ENCODE peak calls at places on chromosome 6, in six cellular contexts. J is NAMALWA, E is caudate nucleus, D is LoVo, U is tibial nerve, I is AG10803. S is an unnamed sample.

GRCh38 chr6:149031545-149032317 is 284.9 kb downstream of the UST start:
- DNase-seq in J (no peak), E (no peak), D (no peak), U (no peak), I (peak; percentile 86), S (peak; percentile 7)

GRCh38 chr6:14966111-14966901 is 279.6 kb upstream of the JARID2 start:
- DNase-seq in J (no peak), E (no peak), D (no peak), U (no peak), I (peak; percentile 38), S (no peak)

GRCh38 chr6:86502522-86502921 is 434.8 kb upstream of the HTR1E start:
- DNase-seq in J (no peak), E (no peak), D (no peak), U (no peak), I (no peak), S (no peak)

GRCh38 chr6:2920671-2921112 is 17.6 kb upstream of the SERPINB9 start:
- DNase-seq in J (no peak), E (no peak), D (no peak), U (no peak), I (no peak), S (no peak)

GRCh38 chr6:79630883-79631799 is at the start of gene SH3BGRL2:
- DNase-seq in J (no peak), E (peak; percentile 47), D (peak; percentile 92), U (peak; percentile 45), I (peak; percentile 21), S (peak; percentile 72)

GRCh38 chr6:16909599-16910360 is 148.5 kb upstream of the ATXN1 start:
- DNase-seq in J (no peak), E (no peak), D (peak; percentile 2), U (no peak), I (peak; percentile 90), S (no peak)

GRCh38 chr6:33252758-33253157 is 18.9 kb downstream of the VPS52 start:
- DNase-seq in J (no peak), E (no peak), D (no peak), U (no peak), I (peak; percentile 53), S (no peak)

GRCh38 chr6:80132942-80133517 is 26.6 kb downstream of the BCKDHB start:
- DNase-seq in J (peak; percentile 26), E (peak; percentile 10), D (peak; percentile 34), U (peak; percentile 78), I (peak; percentile 73), S (peak; percentile 6)

GRCh38 chr6:34476462-34476861 is 10.6 kb downstream of the PACSIN1 start:
- DNase-seq in J (no peak), E (no peak), D (no peak), U (no peak), I (no peak), S (no peak)

GRCh38 chr6:72042088-72042487 is 155.7 kb downstream of the RIMS1 start:
- DNase-seq in J (no peak), E (no peak), D (no peak), U (no peak), I (peak; percentile 46), S (no peak)

GRCh38 chr6:113403966-113404575 is 453.1 kb upstream of the MARCKS start:
- DNase-seq in J (no peak), E (no peak), D (no peak), U (no peak), I (no peak), S (no peak)

GRCh38 chr6:129235167-129236072 is 352.5 kb downstream of the LAMA2 start:
- DNase-seq in J (peak; percentile 10), E (no peak), D (no peak), U (no peak), I (peak; percentile 30), S (no peak)

GRCh38 chr6:144953552-144954240 is 668.6 kb downstream of the UTRN start:
- DNase-seq in J (no peak), E (no peak), D (peak; percentile 32), U (no peak), I (peak; percentile 84), S (no peak)

GRCh38 chr6:154112181-154112809 is 73.3 kb downstream of the OPRM1 start:
- DNase-seq in J (no peak), E (no peak), D (peak; percentile 11), U (no peak), I (no peak), S (no peak)

GRCh38 chr6:33367009-33367714 is 24.5 kb upstream of the KIFC1 start:
- DNase-seq in J (no peak), E (no peak), D (no peak), U (no peak), I (no peak), S (no peak)

GRCh38 chr6:153123801-153124200 is 7.3 kb downstream of the RGS17 start:
- DNase-seq in J (no peak), E (no peak), D (no peak), U (no peak), I (no peak), S (no peak)

GRCh38 chr6:31663087-31663960 is 1.5 kb downstream of the GPANK1 start:
- DNase-seq in J (peak; percentile 24), E (no peak), D (no peak), U (no peak), I (no peak), S (no peak)

GRCh38 chr6:97203343-97203742 is 79.7 kb downstream of the MMS22L start:
- DNase-seq in J (no peak), E (no peak), D (no peak), U (no peak), I (peak; percentile 8), S (no peak)

GRCh38 chr6:704037-704436 is 11.1 kb upstream of the EXOC2 start:
- DNase-seq in J (no peak), E (no peak), D (no peak), U (no peak), I (no peak), S (no peak)

GRCh38 chr6:132153221-132153896 is 202.2 kb upstream of the CCN2 start:
- DNase-seq in J (no peak), E (no peak), D (no peak), U (no peak), I (peak; percentile 100), S (no peak)

GRCh38 chr6:28803337-28803709 is 120.5 kb downstream of the TRIM27 start:
- DNase-seq in J (no peak), E (no peak), D (peak; percentile 39), U (no peak), I (no peak), S (no peak)